ENCODE peak calls at places on chromosomes 3 and 15, in four cellular contexts. One of them, this sample, is unnamed. For H3K4me1, the result is how much of the 10 kb centered on the place peaks cover.

GRCh38 chr3:165339753-165340152 is 143.6 kb upstream of the SLITRK3 start:
- DNase-seq in tibial nerve: no peak
- DNase-seq in GM23248: peak
- DNase-seq in OCI-LY7: no peak
- DNase-seq in this sample: no peak

GRCh38 chr15:80999623-81000036 is 1.1 kb upstream of the TLNRD1 start:
- DNase-seq in tibial nerve: no peak
- DNase-seq in GM23248: no peak
- DNase-seq in OCI-LY7: peak
- DNase-seq in this sample: peak

GRCh38 chr15:62107561-62108110 is 40.9 kb downstream of the C2CD4A start:
- DNase-seq in tibial nerve: no peak
- DNase-seq in GM23248: peak
- DNase-seq in OCI-LY7: no peak
- DNase-seq in this sample: no peak

GRCh38 chr3:134357914-134358811 is 16.1 kb downstream of the AMOTL2 start:
- DNase-seq in tibial nerve: no peak
- DNase-seq in GM23248: peak
- DNase-seq in OCI-LY7: peak
- DNase-seq in this sample: peak

GRCh38 chr3:150081084-150081483 is 110.4 kb upstream of the PFN2 start:
- DNase-seq in tibial nerve: no peak
- DNase-seq in GM23248: peak
- DNase-seq in OCI-LY7: no peak
- DNase-seq in this sample: no peak

GRCh38 chr15:70853270-70853854 is 595 bp downstream of the LARP6 start:
- DNase-seq in tibial nerve: no peak
- DNase-seq in GM23248: peak
- DNase-seq in OCI-LY7: no peak
- DNase-seq in this sample: no peak

GRCh38 chr3:155465664-155466063 is 172.2 kb upstream of the STRIT1 start:
- DNase-seq in tibial nerve: no peak
- DNase-seq in GM23248: no peak
- DNase-seq in OCI-LY7: no peak
- DNase-seq in this sample: no peak

GRCh38 chr3:132723024-132723462 is 834 bp upstream of the NPHP3 start:
- DNase-seq in tibial nerve: no peak
- DNase-seq in GM23248: peak
- DNase-seq in OCI-LY7: no peak
- DNase-seq in this sample: no peak

GRCh38 chr3:148773805-148774204 is 53.8 kb upstream of the CPB1 start:
- DNase-seq in tibial nerve: no peak
- DNase-seq in GM23248: no peak
- DNase-seq in OCI-LY7: no peak
- DNase-seq in this sample: no peak

GRCh38 chr3:123638936-123639680 is 54.3 kb upstream of the HACD2 start:
- DNase-seq in tibial nerve: no peak
- DNase-seq in GM23248: peak
- DNase-seq in OCI-LY7: no peak
- DNase-seq in this sample: no peak

GRCh38 chr15:69296606-69297005 is 2.1 kb upstream of the PAQR5 start:
- DNase-seq in tibial nerve: no peak
- DNase-seq in GM23248: no peak
- DNase-seq in OCI-LY7: no peak
- DNase-seq in this sample: no peak

GRCh38 chr3:11168881-11169805 is 14.8 kb downstream of the HRH1 start:
- DNase-seq in tibial nerve: no peak
- DNase-seq in GM23248: no peak
- DNase-seq in OCI-LY7: no peak
- DNase-seq in this sample: no peak

GRCh38 chr3:55686720-55687254 is 199.7 kb upstream of the WNT5A start:
- DNase-seq in tibial nerve: no peak
- DNase-seq in GM23248: peak
- DNase-seq in OCI-LY7: no peak
- DNase-seq in this sample: no peak

GRCh38 chr3:134609821-134610454 is 40.9 kb downstream of the KY start:
- DNase-seq in tibial nerve: no peak
- DNase-seq in GM23248: no peak
- DNase-seq in OCI-LY7: no peak
- DNase-seq in this sample: no peak

GRCh38 chr3:132593950-132594328 is 3.1 kb upstream of the ACKR4 start:
- DNase-seq in tibial nerve: no peak
- DNase-seq in GM23248: peak
- DNase-seq in OCI-LY7: no peak
- DNase-seq in this sample: no peak

GRCh38 chr3:191329654-191330308 is 545 bp downstream of the UTS2B start:
- DNase-seq in tibial nerve: no peak
- DNase-seq in GM23248: peak
- DNase-seq in OCI-LY7: peak
- DNase-seq in this sample: peak

GRCh38 chr15:69997701-69998273 is 99.9 kb downstream of the TLE3 start:
- DNase-seq in tibial nerve: no peak
- DNase-seq in GM23248: peak
- DNase-seq in OCI-LY7: peak
- DNase-seq in this sample: peak

GRCh38 chr3:118760611-118761606 is 273.7 kb downstream of the IGSF11 start:
- DNase-seq in tibial nerve: no peak
- DNase-seq in GM23248: no peak
- DNase-seq in OCI-LY7: no peak
- DNase-seq in this sample: no peak

GRCh38 chr3:42192334-42193200 is 73.4 kb downstream of the CCK start:
- DNase-seq in tibial nerve: no peak
- DNase-seq in GM23248: peak
- DNase-seq in OCI-LY7: peak
- DNase-seq in this sample: no peak

GRCh38 chr3:171838218-171838720 is 4.9 kb upstream of the TMEM212 start:
- DNase-seq in tibial nerve: peak
- DNase-seq in GM23248: peak
- DNase-seq in OCI-LY7: no peak
- DNase-seq in this sample: no peak

GRCh38 chr3:45553469-45553974 is 41.0 kb upstream of the LIMD1 start:
- DNase-seq in tibial nerve: no peak
- DNase-seq in GM23248: peak
- DNase-seq in OCI-LY7: peak
- DNase-seq in this sample: no peak

GRCh38 chr15:96324900-96325299 is 5.6 kb upstream of the NR2F2 start:
- DNase-seq in tibial nerve: no peak
- DNase-seq in GM23248: no peak
- DNase-seq in OCI-LY7: no peak
- DNase-seq in this sample: no peak

GRCh38 chr3:13647314-13648059 is 98.6 kb downstream of the FBLN2 start:
- DNase-seq in tibial nerve: no peak
- DNase-seq in GM23248: peak
- DNase-seq in OCI-LY7: no peak
- DNase-seq in this sample: no peak

GRCh38 chr3:61009025-61009424 is 242.2 kb downstream of the FHIT start:
- DNase-seq in tibial nerve: no peak
- DNase-seq in GM23248: no peak
- DNase-seq in OCI-LY7: no peak
- DNase-seq in this sample: peak

GRCh38 chr15:42253300-42253699 is 19.7 kb upstream of the GANC start:
- DNase-seq in tibial nerve: no peak
- DNase-seq in GM23248: no peak
- DNase-seq in OCI-LY7: no peak
- DNase-seq in this sample: no peak

GRCh38 chr3:134699141-134699711 is 48.4 kb upstream of the KY start:
- DNase-seq in tibial nerve: no peak
- DNase-seq in GM23248: no peak
- DNase-seq in OCI-LY7: no peak
- DNase-seq in this sample: no peak

GRCh38 chr3:156472150-156472549 is 82.8 kb downstream of the SSR3 start:
- DNase-seq in tibial nerve: no peak
- DNase-seq in GM23248: no peak
- DNase-seq in OCI-LY7: peak
- DNase-seq in this sample: no peak

GRCh38 chr3:117234321-117234720 is 524.7 kb downstream of the TUSC7 start:
- DNase-seq in tibial nerve: no peak
- DNase-seq in GM23248: no peak
- DNase-seq in OCI-LY7: no peak
- DNase-seq in this sample: no peak

DNA sequence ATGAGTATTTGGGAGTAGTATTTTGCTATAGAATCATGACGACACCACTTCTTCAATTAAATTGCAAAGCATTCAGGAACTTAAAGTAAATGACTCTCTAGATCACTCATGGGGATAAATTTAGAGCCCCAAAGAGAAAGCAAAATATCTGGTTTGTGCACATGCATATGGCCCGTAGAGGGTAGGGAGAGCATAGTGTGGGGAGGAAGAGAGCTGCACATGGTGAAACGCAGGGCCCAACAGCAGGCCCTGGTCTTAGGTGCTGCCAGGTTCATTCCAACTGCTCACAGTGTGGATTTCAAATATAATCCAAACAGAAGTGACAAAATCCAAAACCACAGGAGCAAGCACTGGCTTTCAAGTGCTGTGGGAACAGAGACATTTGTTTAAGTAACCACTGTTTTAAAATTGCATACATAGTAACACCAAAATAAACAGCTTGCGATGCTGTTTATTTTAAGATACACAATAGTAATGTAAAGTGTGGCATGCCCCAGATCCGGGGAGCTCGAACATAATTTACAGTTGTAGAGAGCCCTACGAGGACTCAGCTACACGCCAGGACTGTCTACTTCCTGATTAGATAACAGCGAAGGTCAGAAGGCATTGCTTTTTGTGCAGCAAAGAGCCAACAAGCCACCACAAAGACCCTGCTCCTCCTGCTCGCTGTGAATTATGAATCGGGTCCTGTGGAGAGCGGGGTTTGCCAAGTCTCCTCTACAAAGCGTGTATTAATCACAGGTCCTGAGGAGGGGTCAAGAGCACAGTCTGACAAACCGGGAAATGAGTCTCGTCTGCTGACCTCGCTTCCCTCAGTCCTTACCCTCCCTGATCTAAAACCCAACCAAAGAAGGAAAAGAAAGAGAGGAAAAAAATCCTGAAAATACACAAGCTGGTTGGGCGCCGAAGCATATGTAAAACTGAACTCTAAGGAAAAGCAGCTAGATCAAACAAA is 80.6 kb downstream of the MEIS2 start:
- DNase-seq in tibial nerve: no peak
- DNase-seq in GM23248: no peak
- DNase-seq in OCI-LY7: no peak
- DNase-seq in this sample: no peak
- H3K4me3 ChIP-seq in tibial nerve: no peak
- H3K4me3 ChIP-seq in GM23248: no peak
- H3K4me3 ChIP-seq in OCI-LY7: no peak
- H3K4me3 ChIP-seq in this sample: peak

GRCh38 chr3:6041894-6042293 is 819.0 kb upstream of the GRM7 start:
- DNase-seq in tibial nerve: no peak
- DNase-seq in GM23248: no peak
- DNase-seq in OCI-LY7: no peak
- DNase-seq in this sample: no peak
- H3K4me1 ChIP-seq in tibial nerve: under half
- H3K4me1 ChIP-seq in GM23248: under half
- H3K4me1 ChIP-seq in OCI-LY7: under half
- H3K4me1 ChIP-seq in this sample: under half

GRCh38 chr3:143124683-143125520 is 5.3 kb downstream of the CHST2 start:
- DNase-seq in tibial nerve: no peak
- DNase-seq in GM23248: no peak
- DNase-seq in OCI-LY7: no peak
- DNase-seq in this sample: no peak

GRCh38 chr3:143122608-143123352 is 3.2 kb downstream of the CHST2 start:
- DNase-seq in tibial nerve: no peak
- DNase-seq in GM23248: no peak
- DNase-seq in OCI-LY7: no peak
- DNase-seq in this sample: no peak

GRCh38 chr3:143122089-143122430 is 2.5 kb downstream of the CHST2 start:
- DNase-seq in tibial nerve: no peak
- DNase-seq in GM23248: no peak
- DNase-seq in OCI-LY7: no peak
- DNase-seq in this sample: no peak

GRCh38 chr3:143121240-143122088 is 1.9 kb downstream of the CHST2 start:
- DNase-seq in tibial nerve: no peak
- DNase-seq in GM23248: peak
- DNase-seq in OCI-LY7: peak
- DNase-seq in this sample: peak

DNA sequence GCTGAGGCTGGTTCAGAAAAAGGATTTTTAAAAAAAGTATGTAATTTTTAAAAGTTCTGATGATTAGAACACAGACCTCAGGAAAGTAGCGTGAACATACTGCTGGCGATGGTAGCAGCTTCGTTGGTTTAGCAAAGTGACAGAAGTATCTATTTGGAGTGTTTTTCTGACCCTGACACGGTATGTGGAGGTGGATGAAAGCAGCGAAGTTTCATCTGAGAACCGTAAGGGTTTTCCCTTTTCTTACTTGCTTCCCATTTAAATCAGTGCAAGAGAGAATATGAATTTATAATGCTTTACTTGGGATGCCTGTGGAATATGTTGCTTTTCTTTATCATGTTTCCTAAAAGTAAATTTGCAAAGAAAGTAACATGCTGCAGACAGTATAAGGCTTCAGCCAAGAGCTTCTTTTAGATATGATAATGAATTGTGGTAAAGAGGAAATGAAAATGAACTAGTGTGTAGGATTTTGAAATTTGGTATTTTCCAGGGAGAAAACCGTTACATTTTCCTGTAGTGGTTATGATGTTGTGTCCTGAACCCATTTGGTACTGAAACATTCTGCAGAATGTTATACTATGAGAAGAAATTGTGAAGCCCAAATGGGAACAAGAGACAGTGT is 3.9 kb downstream of the CHST2 start:
- DNase-seq in tibial nerve: no peak
- DNase-seq in GM23248: no peak
- DNase-seq in OCI-LY7: no peak
- DNase-seq in this sample: no peak
- H3K4me3 ChIP-seq in tibial nerve: no peak
- H3K4me3 ChIP-seq in GM23248: no peak
- H3K4me3 ChIP-seq in OCI-LY7: no peak
- H3K4me3 ChIP-seq in this sample: peak

GRCh38 chr15:40306908-40307307 is 827 bp downstream of the PLCB2 start:
- DNase-seq in tibial nerve: no peak
- DNase-seq in GM23248: no peak
- DNase-seq in OCI-LY7: no peak
- DNase-seq in this sample: no peak

GRCh38 chr15:40303576-40303975 is 4.2 kb downstream of the PLCB2 start:
- DNase-seq in tibial nerve: no peak
- DNase-seq in GM23248: no peak
- DNase-seq in OCI-LY7: no peak
- DNase-seq in this sample: no peak

GRCh38 chr15:40306371-40306770 is 1.4 kb downstream of the PLCB2 start:
- DNase-seq in tibial nerve: no peak
- DNase-seq in GM23248: no peak
- DNase-seq in OCI-LY7: no peak
- DNase-seq in this sample: no peak

GRCh38 chr15:40302981-40303380 is 4.8 kb downstream of the PLCB2 start:
- DNase-seq in tibial nerve: no peak
- DNase-seq in GM23248: no peak
- DNase-seq in OCI-LY7: no peak
- DNase-seq in this sample: no peak

DNA sequence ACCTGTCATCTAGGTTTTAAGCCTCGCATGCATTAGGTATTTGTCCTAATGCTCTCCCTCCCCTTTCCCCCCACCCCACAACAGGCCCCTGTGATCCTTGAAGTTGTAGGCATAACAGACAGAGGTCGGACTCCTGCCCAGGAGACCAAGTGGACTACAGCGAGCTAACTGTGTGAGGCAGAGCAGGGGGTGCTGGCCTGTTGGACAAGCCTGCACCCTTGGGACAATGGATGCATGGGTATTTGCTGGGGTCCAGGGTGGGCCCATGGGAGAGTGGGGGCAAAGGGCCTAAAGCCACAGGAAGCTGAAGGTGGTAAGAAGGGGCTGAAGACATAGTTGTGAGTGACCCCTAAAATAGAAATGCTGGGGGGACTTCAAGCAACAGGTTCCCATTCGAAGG is 2.5 kb downstream of the PLCB2 start:
- DNase-seq in tibial nerve: no peak
- DNase-seq in GM23248: no peak
- DNase-seq in OCI-LY7: no peak
- DNase-seq in this sample: no peak
- H3K4me1 ChIP-seq in tibial nerve: under half
- H3K4me1 ChIP-seq in GM23248: under half
- H3K4me1 ChIP-seq in OCI-LY7: under half
- H3K4me1 ChIP-seq in this sample: under half